ENCODE peak calls at places on chromosomes 5 and 9, in seven cellular contexts. O is mesendoderm, H is mammary epithelial cell, M is fibroblast of lung, B is IMR-90, S is endothelial cell of umbilical vein, Y is neural progenitor cell. I is an unnamed sample.

GRCh38 chr9:107703651-107704050 is 214.1 kb upstream of the KLF4 start:
- DNase-seq in O (no peak), H (no peak), M (no peak), B (no peak), S (no peak), Y (no peak), I (peak; percentile 51)

GRCh38 chr5:14687023-14687665 is 22.6 kb downstream of the OTULIN start:
- DNase-seq in O (peak; percentile 66), H (peak; percentile 46), M (peak; percentile 66), B (no peak), S (no peak), Y (no peak), I (no peak)

GRCh38 chr9:107246259-107247254 is 36.5 kb upstream of the RAD23B start:
- DNase-seq in O (peak; percentile 73), H (no peak), M (peak; percentile 19), B (peak; percentile 13), S (no peak), Y (peak; percentile 68), I (no peak)

GRCh38 chr9:101437806-101438232 is 2.2 kb upstream of the ALDOB start:
- DNase-seq in O (no peak), H (no peak), M (peak; percentile 7), B (no peak), S (no peak), Y (no peak), I (peak; percentile 60)

GRCh38 chr5:124606116-124606515 is 140.3 kb downstream of the ZNF608 start:
- DNase-seq in O (no peak), H (no peak), M (no peak), B (no peak), S (no peak), Y (no peak), I (no peak)

GRCh38 chr9:100714372-100715099 is 136.7 kb downstream of the CAVIN4 start:
- DNase-seq in O (peak; percentile 76), H (peak; percentile 37), M (peak; percentile 21), B (peak; percentile 48), S (peak; percentile 57), Y (peak; percentile 83), I (peak; percentile 85)

GRCh38 chr9:81190659-81191058 is 498.7 kb downstream of the TLE1 start:
- DNase-seq in O (no peak), H (no peak), M (no peak), B (no peak), S (no peak), Y (no peak), I (no peak)

GRCh38 chr9:71768388-71769174 is at the start of gene CEMIP2:
- DNase-seq in O (peak; percentile 94), H (peak; percentile 94), M (peak; percentile 88), B (peak; percentile 86), S (peak; percentile 89), Y (peak; percentile 96), I (peak; percentile 96)

GRCh38 chr9:135671591-135672041 is 8.5 kb downstream of the LCN9 start:
- DNase-seq in O (peak; percentile 74), H (no peak), M (no peak), B (no peak), S (no peak), Y (peak; percentile 66), I (no peak)

GRCh38 chr5:132425009-132425937 is 55.8 kb downstream of the SLC22A5 start:
- DNase-seq in O (no peak), H (peak; percentile 92), M (peak; percentile 94), B (peak; percentile 95), S (no peak), Y (no peak), I (peak; percentile 10)

GRCh38 chr9:81390802-81391456 is 298.4 kb downstream of the TLE1 start:
- DNase-seq in O (peak; percentile 81), H (peak; percentile 39), M (no peak), B (no peak), S (no peak), Y (no peak), I (no peak)

GRCh38 chr9:6444108-6444507 is 31.1 kb downstream of the UHRF2 start:
- DNase-seq in O (no peak), H (no peak), M (no peak), B (no peak), S (no peak), Y (no peak), I (no peak)

GRCh38 chr5:95808686-95809413 is 13.7 kb downstream of the GLRX start:
- DNase-seq in O (no peak), H (no peak), M (no peak), B (peak; percentile 52), S (no peak), Y (no peak), I (peak; percentile 73)

GRCh38 chr5:7754997-7755596 is 95.8 kb downstream of the CFAP90 start:
- DNase-seq in O (peak; percentile 83), H (peak; percentile 24), M (peak; percentile 39), B (peak; percentile 15), S (peak; percentile 25), Y (peak; percentile 81), I (peak; percentile 83)

GRCh38 chr9:136140966-136141365 is 22.3 kb upstream of the TMEM250 start:
- DNase-seq in O (no peak), H (no peak), M (no peak), B (peak; percentile 3), S (no peak), Y (no peak), I (no peak)

GRCh38 chr9:13110766-13111400 is 168.6 kb downstream of the MPDZ start:
- DNase-seq in O (no peak), H (no peak), M (peak; percentile 38), B (no peak), S (no peak), Y (no peak), I (no peak)

GRCh38 chr5:86095106-86095505 is 522.6 kb upstream of the COX7C start:
- DNase-seq in O (no peak), H (no peak), M (no peak), B (no peak), S (no peak), Y (no peak), I (no peak)

GRCh38 chr5:172910828-172911627 is 48.2 kb upstream of the RPL26L1 start:
- DNase-seq in O (peak; percentile 48), H (peak; percentile 36), M (peak; percentile 70), B (peak; percentile 96), S (peak; percentile 90), Y (peak; percentile 31), I (peak; percentile 55)

GRCh38 chr9:121736964-121737462 is 85.6 kb downstream of the DAB2IP start:
- DNase-seq in O (peak; percentile 83), H (no peak), M (no peak), B (no peak), S (no peak), Y (peak; percentile 45), I (peak; percentile 69)

GRCh38 chr9:4105183-4105582 is 194.7 kb downstream of the GLIS3 start:
- DNase-seq in O (no peak), H (no peak), M (no peak), B (no peak), S (no peak), Y (no peak), I (no peak)

GRCh38 chr5:140565024-140565779 is 574 bp downstream of the SLC35A4 start:
- DNase-seq in O (no peak), H (no peak), M (peak; percentile 29), B (peak; percentile 33), S (peak; percentile 56), Y (no peak), I (no peak)

GRCh38 chr9:97600531-97601227 is 32.5 kb downstream of the TSTD2 start:
- DNase-seq in O (no peak), H (no peak), M (no peak), B (no peak), S (no peak), Y (no peak), I (no peak)

GRCh38 chr9:33193818-33194217 is 26.7 kb upstream of the B4GALT1 start:
- DNase-seq in O (no peak), H (peak; percentile 70), M (no peak), B (no peak), S (no peak), Y (no peak), I (no peak)

GRCh38 chr5:53482717-53483638 is 2.5 kb downstream of the FST start:
- DNase-seq in O (peak; percentile 93), H (peak; percentile 59), M (peak; percentile 36), B (peak; percentile 53), S (peak; percentile 34), Y (peak; percentile 77), I (peak; percentile 64)

GRCh38 chr9:99303177-99303576 is 81.1 kb downstream of the SEC61B start:
- DNase-seq in O (no peak), H (no peak), M (no peak), B (no peak), S (no peak), Y (no peak), I (no peak)

GRCh38 chr9:69157751-69158466 is 16.2 kb upstream of the TJP2 start:
- DNase-seq in O (no peak), H (peak; percentile 55), M (peak; percentile 91), B (peak; percentile 84), S (no peak), Y (no peak), I (no peak)

GRCh38 chr5:58072202-58072791 is 387.6 kb downstream of the PLK2 start:
- DNase-seq in O (peak; percentile 43), H (no peak), M (no peak), B (no peak), S (no peak), Y (peak; percentile 41), I (no peak)

GRCh38 chr5:30401479-30402058 is 791.9 kb upstream of the CDH6 start:
- DNase-seq in O (peak; percentile 71), H (peak; percentile 4), M (peak; percentile 39), B (peak; percentile 48), S (no peak), Y (peak; percentile 73), I (peak; percentile 58)

GRCh38 chr5:26625099-26625498 is 413.3 kb downstream of the CDH9 start:
- DNase-seq in O (no peak), H (no peak), M (no peak), B (no peak), S (no peak), Y (no peak), I (no peak)
- H3K4me2 ChIP-seq in O (no peak overlapping the region), H (no peak overlapping the region), M (no peak overlapping the region), B (no peak overlapping the region), S (no peak overlapping the region), Y (no peak overlapping the region), I (no peak overlapping the region)

GRCh38 chr5:151642472-151643140 is 44.1 kb downstream of the SPARC start:
- DNase-seq in O (no peak), H (no peak), M (no peak), B (no peak), S (no peak), Y (no peak), I (no peak)
- H3K4me2 ChIP-seq in O (no peak overlapping the region), H (no peak overlapping the region), M (no peak overlapping the region), B (no peak overlapping the region), S (no peak overlapping the region), Y (no peak overlapping the region), I (no peak overlapping the region)

GRCh38 chr5:74916831-74917710 is 50.9 kb upstream of the FAM169A start:
- DNase-seq in O (no peak), H (peak; percentile 45), M (peak; percentile 48), B (peak; percentile 48), S (peak; percentile 44), Y (no peak), I (peak; percentile 73)
- H3K4me2 ChIP-seq in O (no peak overlapping the region), H (no peak overlapping the region), M (no peak overlapping the region), B (no peak overlapping the region), S (no peak overlapping the region), Y (no peak overlapping the region), I (no peak overlapping the region)

GRCh38 chr5:151740958-151741373 is 17.5 kb downstream of the ATOX1 start:
- DNase-seq in O (no peak), H (peak; percentile 62), M (peak; percentile 86), B (peak; percentile 81), S (peak; percentile 53), Y (no peak), I (no peak)
- H3K4me2 ChIP-seq in O (no peak overlapping the region), H (peak overlapping the region; percentile 45), M (peak overlapping the region; percentile 84), B (peak overlapping the region; percentile 66), S (peak overlapping the region; percentile 45), Y (no peak overlapping the region), I (peak overlapping the region; percentile 63)